ENCODE peak calls at places on chromosomes 13 and 19, in six cellular contexts. X is keratinocyte, O is left ventricle myocardium inferior, H is HCT116, J is heart right ventricle, L is GM23248. C is an unnamed sample.

GRCh38 chr13:25752957-25753540 is 298.8 kb downstream of the SHISA2 start:
- DNase-seq in X (no peak), O (peak; percentile 44), H (no peak), J (peak; percentile 50), L (peak; percentile 80), C (peak; percentile 67)

GRCh38 chr13:90615236-90615635 is 732.3 kb upstream of the MIR17HG start:
- DNase-seq in X (no peak), O (no peak), H (no peak), J (no peak), L (no peak), C (no peak)

GRCh38 chr19:41912899-41913475 is 15.3 kb downstream of the ERFL start:
- DNase-seq in X (no peak), O (no peak), H (no peak), J (no peak), L (peak; percentile 52), C (no peak)

GRCh38 chr13:42498521-42498920 is 75.4 kb upstream of the TNFSF11 start:
- DNase-seq in X (no peak), O (no peak), H (no peak), J (no peak), L (no peak), C (no peak)

GRCh38 chr19:1412323-1412923 is 5.0 kb downstream of the DAZAP1 start:
- DNase-seq in X (no peak), O (no peak), H (no peak), J (no peak), L (no peak), C (no peak)

GRCh38 chr13:48125794-48126228 is 30.9 kb upstream of the MED4 start:
- DNase-seq in X (no peak), O (no peak), H (no peak), J (peak; percentile 77), L (peak; percentile 70), C (no peak)

GRCh38 chr13:107209811-107210210 is 641.9 kb upstream of the ARGLU1 start:
- DNase-seq in X (no peak), O (no peak), H (no peak), J (no peak), L (peak; percentile 64), C (no peak)

GRCh38 chr13:113058129-113058987 is 47.2 kb upstream of the F7 start:
- DNase-seq in X (no peak), O (no peak), H (no peak), J (no peak), L (no peak), C (peak; percentile 28)

GRCh38 chr13:45811891-45812583 is 39.5 kb downstream of the SIAH3 start:
- DNase-seq in X (peak; percentile 70), O (no peak), H (no peak), J (no peak), L (no peak), C (no peak)

GRCh38 chr13:27619093-27619705 is 1.1 kb downstream of the LNX2 start:
- DNase-seq in X (no peak), O (no peak), H (no peak), J (no peak), L (peak; percentile 72), C (no peak)

GRCh38 chr13:46086421-46086922 is 18.4 kb downstream of the CPB2 start:
- DNase-seq in X (no peak), O (no peak), H (no peak), J (no peak), L (no peak), C (no peak)

GRCh38 chr19:42352893-42353259 is 27.4 kb downstream of the MEGF8 start:
- DNase-seq in X (no peak), O (no peak), H (no peak), J (no peak), L (no peak), C (no peak)

GRCh38 chr13:102903659-102904407 is 58.0 kb downstream of the ERCC5 start:
- DNase-seq in X (no peak), O (no peak), H (no peak), J (no peak), L (peak; percentile 45), C (no peak)

GRCh38 chr19:39416626-39417120 is 4.2 kb downstream of the PLEKHG2 start:
- DNase-seq in X (no peak), O (no peak), H (no peak), J (no peak), L (no peak), C (no peak)

GRCh38 chr19:47651691-47652090 is 42.8 kb downstream of the BICRA start:
- DNase-seq in X (no peak), O (no peak), H (no peak), J (no peak), L (no peak), C (peak; percentile 39)

GRCh38 chr13:35699805-35700204 is 223.3 kb upstream of the MAB21L1 start:
- DNase-seq in X (no peak), O (no peak), H (no peak), J (no peak), L (peak; percentile 85), C (no peak)

GRCh38 chr19:35031072-35031881 is 1.0 kb downstream of the SCN1B start:
- DNase-seq in X (no peak), O (peak; percentile 54), H (no peak), J (no peak), L (peak; percentile 50), C (peak; percentile 87)

GRCh38 chr19:41575998-41576397 is at the start of gene CEACAM21:
- DNase-seq in X (no peak), O (peak; percentile 52), H (no peak), J (peak; percentile 53), L (no peak), C (peak; percentile 41)

GRCh38 chr13:73258396-73258795 is 199.6 kb downstream of the KLF5 start:
- DNase-seq in X (no peak), O (no peak), H (no peak), J (no peak), L (no peak), C (no peak)

GRCh38 chr19:34341935-34342680 is 22.9 kb upstream of the GPI start:
- DNase-seq in X (no peak), O (no peak), H (no peak), J (no peak), L (no peak), C (no peak)

GRCh38 chr19:55482128-55482961 is 2.6 kb upstream of the NAT14 start:
- DNase-seq in X (no peak), O (no peak), H (no peak), J (no peak), L (no peak), C (no peak)

GRCh38 chr13:19984430-19985218 is 26.1 kb downstream of the ZMYM2 start:
- DNase-seq in X (no peak), O (no peak), H (peak; percentile 12), J (no peak), L (peak; percentile 72), C (no peak)

GRCh38 chr19:46378268-46378667 is 31.4 kb downstream of the PPP5C start:
- DNase-seq in X (no peak), O (no peak), H (no peak), J (no peak), L (peak; percentile 95), C (no peak)

GRCh38 chr13:85698236-85698635 is 101.0 kb downstream of the SLITRK6 start:
- DNase-seq in X (no peak), O (no peak), H (no peak), J (no peak), L (no peak), C (no peak)

GRCh38 chr19:16379521-16380313 is 55.1 kb downstream of the KLF2 start:
- DNase-seq in X (no peak), O (peak; percentile 8), H (no peak), J (no peak), L (no peak), C (peak; percentile 46)

GRCh38 chr19:48962029-48962848 is 2.9 kb upstream of the FTL start:
- DNase-seq in X (no peak), O (peak; percentile 54), H (no peak), J (peak; percentile 59), L (peak; percentile 59), C (peak; percentile 52)

GRCh38 chr13:67493835-67494234 is 263.7 kb upstream of the PCDH9 start:
- DNase-seq in X (no peak), O (no peak), H (no peak), J (no peak), L (no peak), C (no peak)

GRCh38 chr13:76715043-76715442 is 171.2 kb downstream of the KCTD12 start:
- DNase-seq in X (no peak), O (no peak), H (no peak), J (no peak), L (no peak), C (no peak)

GRCh38 chr13:76720416-76720815 is 165.8 kb downstream of the KCTD12 start:
- DNase-seq in X (no peak), O (no peak), H (no peak), J (no peak), L (no peak), C (no peak)

GRCh38 chr13:76715621-76716020 is 170.6 kb downstream of the KCTD12 start:
- DNase-seq in X (no peak), O (no peak), H (no peak), J (no peak), L (peak; percentile 40), C (no peak)

GRCh38 chr13:76719955-76720354 is 166.2 kb downstream of the KCTD12 start:
- DNase-seq in X (no peak), O (no peak), H (no peak), J (no peak), L (no peak), C (no peak)

DNA sequence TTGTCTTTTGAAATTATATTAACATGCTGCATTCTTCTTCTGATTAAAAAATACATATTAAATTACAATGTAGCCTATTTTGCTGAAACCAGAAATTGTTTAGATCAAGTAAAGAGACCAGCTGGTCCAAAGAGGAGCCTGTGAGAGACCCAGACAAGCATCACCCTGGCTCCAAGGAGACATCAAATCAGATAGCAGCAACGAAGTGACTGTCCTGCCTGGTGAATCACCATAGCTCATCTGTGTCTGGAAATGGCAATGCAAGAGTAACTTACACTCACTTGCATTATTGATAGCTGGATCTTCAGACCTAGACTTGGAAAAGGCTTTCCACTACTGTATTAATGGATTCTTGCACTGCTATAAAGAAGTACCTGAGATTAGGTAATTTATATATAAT is 169.1 kb downstream of the KCTD12 start:
- DNase-seq in X (no peak), O (no peak), H (no peak), J (no peak), L (peak; percentile 85), C (no peak)
- H3K4me1 ChIP-seq in X (no peaks in the 10 kb centered on the region), O (peaks cover 5% of the 10 kb centered on the region), H (no peaks in the 10 kb centered on the region), J (peaks cover 9% of the 10 kb centered on the region), L (peaks cover 26% of the 10 kb centered on the region), C (no peaks in the 10 kb centered on the region)

GRCh38 chr19:4052114-4052992 is 14.3 kb downstream of the ZBTB7A start:
- DNase-seq in X (no peak), O (no peak), H (no peak), J (no peak), L (peak; percentile 81), C (no peak)
- H3K36me3 ChIP-seq in X (peaks cover 31% of the 10 kb centered on the region), O (peaks cover 58% of the 10 kb centered on the region), H (peaks cover 21% of the 10 kb centered on the region), J (peaks cover 9% of the 10 kb centered on the region), L (peaks cover 9% of the 10 kb centered on the region), C (peaks cover 52% of the 10 kb centered on the region)

DNA sequence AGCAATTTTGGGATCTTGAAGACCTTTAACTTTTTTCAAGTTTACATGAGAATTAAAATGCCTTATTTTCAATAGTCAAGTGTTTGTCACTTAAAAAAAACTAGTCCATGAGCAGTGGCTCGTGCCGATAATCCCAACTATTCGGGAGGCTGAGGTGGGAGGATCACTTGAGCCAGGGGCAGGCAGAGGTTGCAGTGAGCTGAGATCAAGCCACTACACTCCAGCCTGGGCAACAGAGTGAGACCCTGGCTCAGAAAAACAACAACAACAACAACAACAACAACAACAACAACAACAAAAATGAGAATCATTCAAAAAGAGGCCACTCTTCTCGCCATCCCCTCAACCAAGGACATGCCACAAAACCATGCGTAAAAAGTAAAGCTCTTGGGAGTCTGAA is 5.7 kb downstream of the FOXO1 start:
- DNase-seq in X (no peak), O (no peak), H (no peak), J (no peak), L (no peak), C (no peak)
- H3K4me1 ChIP-seq in X (peaks cover 26% of the 10 kb centered on the region), O (peaks cover 91% of the 10 kb centered on the region), H (peaks cover 14% of the 10 kb centered on the region), J (peaks cover 78% of the 10 kb centered on the region), L (no peaks in the 10 kb centered on the region), C (peaks cover 59% of the 10 kb centered on the region)

GRCh38 chr19:3457531-3458228 is 22.6 kb downstream of the SMIM24 start:
- DNase-seq in X (no peak), O (peak; percentile 33), H (no peak), J (no peak), L (no peak), C (no peak)
- H3K36me3 ChIP-seq in X (peaks cover 20% of the 10 kb centered on the region), O (peaks cover 62% of the 10 kb centered on the region), H (peaks cover 8% of the 10 kb centered on the region), J (peaks cover 23% of the 10 kb centered on the region), L (peaks cover 31% of the 10 kb centered on the region), C (peaks cover 7% of the 10 kb centered on the region)

C was measured in psoas muscle.